ENCODE peak calls at places on chromosomes 12 and 14, in four cellular contexts. Z is CD8-positive, alpha-beta T cell; A is cardiac muscle cell; K is psoas muscle. L is an unnamed sample. For H3K36me3, the result is how much of the 10 kb centered on the place peaks cover.

GRCh38 chr14:25122188-25122587 is 72.2 kb upstream of the STXBP6 start:
- DNase-seq in A (no peak), Z (no peak), K (no peak), L (no peak)

GRCh38 chr14:86088156-86088555 is 558.2 kb downstream of the FLRT2 start:
- DNase-seq in Z (no peak), K (no peak), A (no peak), L (no peak)

GRCh38 chr12:90618606-90619005 is 336.4 kb downstream of the CCER1 start:
- DNase-seq in Z (no peak), A (no peak), K (no peak), L (no peak)

GRCh38 chr12:62917939-62918338 is 17.0 kb downstream of the PPM1H start:
- DNase-seq in K (no peak), Z (no peak), A (no peak), L (no peak)

GRCh38 chr14:72518809-72519377 is 375.0 kb downstream of the DPF3 start:
- DNase-seq in Z (peak), K (no peak), A (no peak), L (no peak)

GRCh38 chr12:131141483-131141882 is 187.8 kb downstream of the ADGRD1 start:
- DNase-seq in K (no peak), Z (no peak), A (no peak), L (no peak)

GRCh38 chr14:56949828-56950227 is 139.5 kb upstream of the OTX2 start:
- DNase-seq in A (no peak), Z (no peak), K (no peak), L (no peak)

GRCh38 chr12:102023343-102023930 is 38.4 kb downstream of the WASHC3 start:
- DNase-seq in A (no peak), K (no peak), Z (no peak), L (no peak)

GRCh38 chr14:102209224-102209966 is 69.7 kb downstream of the WDR20 start:
- DNase-seq in Z (no peak), K (peak), A (peak), L (no peak)

GRCh38 chr12:45732936-45733335 is 3.4 kb downstream of the ARID2 start:
- DNase-seq in K (no peak), A (no peak), Z (no peak), L (no peak)

GRCh38 chr14:45103806-45104205 is 19.9 kb downstream of the PRPF39 start:
- DNase-seq in A (no peak), K (no peak), Z (no peak), L (no peak)
- H3K36me3 ChIP-seq in A (half or more), K (half or more), Z (under half), L (half or more)

DNA sequence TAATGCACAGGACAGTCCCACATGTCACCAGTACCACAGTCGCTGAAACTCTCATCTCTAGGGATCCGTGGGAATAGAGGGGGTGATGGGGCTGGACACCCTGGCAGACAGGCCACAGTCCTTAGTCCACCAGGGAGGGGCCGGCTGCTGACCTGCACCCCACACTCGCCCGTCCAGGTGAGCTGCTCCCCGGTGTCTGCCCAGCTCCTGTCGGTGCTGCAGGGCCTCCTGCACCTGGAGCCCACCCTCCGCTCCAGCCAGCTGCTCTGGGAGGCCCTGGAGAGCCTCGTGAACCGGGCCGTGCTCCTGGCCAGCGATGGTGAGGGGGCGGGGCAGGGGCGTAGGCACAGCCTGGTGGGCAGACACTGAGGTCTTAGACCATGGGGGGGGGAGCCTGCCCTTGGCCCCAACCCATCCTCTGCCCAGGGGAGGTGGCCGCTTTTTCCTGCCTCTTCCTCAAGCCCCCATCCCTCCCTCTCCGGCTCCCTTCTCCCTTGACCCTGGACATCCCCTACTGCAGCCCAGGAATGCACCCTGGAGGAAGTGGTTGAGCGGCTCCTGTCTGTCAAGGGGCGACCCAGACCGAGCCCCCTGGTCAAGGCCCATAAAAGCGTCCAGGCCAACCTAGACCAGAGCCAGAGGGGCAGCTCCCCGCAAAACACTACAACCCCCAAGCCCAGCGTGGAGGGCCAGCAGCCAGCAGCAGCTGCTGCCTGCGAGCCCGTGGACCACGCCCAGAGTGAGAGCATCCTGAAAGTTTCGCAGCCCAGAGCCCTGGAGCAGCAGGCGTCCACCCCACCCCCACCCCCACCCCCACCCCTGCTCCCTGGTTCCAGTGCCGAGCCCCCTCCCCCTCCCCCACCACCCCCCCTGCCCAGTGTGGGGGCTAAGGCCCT is 17.0 kb upstream of the ADSS1 start:
- DNase-seq in A (no peak), Z (no peak), K (no peak), L (no peak)
- H3K36me3 ChIP-seq in A (under half), Z (under half), K (under half), L (half or more)

GRCh38 chr14:90274019-90274418 is 17.7 kb downstream of the PSMC1 start:
- DNase-seq in Z (no peak), A (no peak), K (no peak), L (no peak)

GRCh38 chr14:90275455-90275814 is 19.1 kb downstream of the PSMC1 start:
- DNase-seq in K (no peak), Z (no peak), A (no peak), L (no peak)

GRCh38 chr14:90273532-90273931 is 17.2 kb downstream of the PSMC1 start:
- DNase-seq in K (no peak), Z (no peak), A (no peak), L (no peak)

GRCh38 chr14:90275820-90276219 is 19.5 kb downstream of the PSMC1 start:
- DNase-seq in A (no peak), K (no peak), Z (no peak), L (no peak)

DNA sequence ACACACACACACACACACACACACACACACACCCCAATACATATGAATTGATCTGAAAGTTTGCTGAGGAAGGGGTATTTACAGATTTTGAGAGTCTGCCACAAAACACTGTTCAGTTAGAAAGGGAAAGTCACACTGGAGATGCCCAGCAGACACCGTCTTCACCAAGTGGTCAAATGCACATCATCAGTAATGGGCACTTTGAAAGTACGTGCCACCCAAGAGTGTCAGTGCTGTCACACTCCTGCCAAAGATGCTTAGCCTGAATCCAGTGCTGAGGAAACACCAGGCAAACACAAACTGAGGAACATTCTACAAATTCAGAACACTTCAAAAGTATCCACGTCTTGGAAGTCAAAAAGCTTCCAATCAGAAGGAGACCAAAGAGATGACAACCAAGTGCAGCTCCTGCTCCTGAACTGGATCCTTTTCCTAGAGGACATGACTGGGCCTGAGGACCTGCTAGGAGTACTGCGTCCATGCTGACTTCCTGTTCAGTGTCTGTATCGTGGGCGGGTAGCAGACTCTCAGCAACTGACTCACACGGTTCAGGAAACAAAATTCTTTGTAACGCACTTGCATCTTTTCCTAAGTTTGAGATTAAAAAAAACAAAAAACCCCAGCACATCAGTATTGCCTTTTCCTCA is 18.6 kb downstream of the PSMC1 start:
- DNase-seq in Z (no peak), A (no peak), K (no peak), L (no peak)
- H3K36me3 ChIP-seq in Z (under half), A (under half), K (half or more), L (half or more)

GRCh38 chr14:101033446-101034165 is 130.1 kb upstream of the RTL1 start:
- DNase-seq in Z (no peak), K (no peak), A (no peak), L (no peak)

GRCh38 chr14:101031721-101032120 is 128.2 kb upstream of the RTL1 start:
- DNase-seq in A (no peak), Z (no peak), K (no peak), L (no peak)

GRCh38 chr14:101031186-101031585 is 127.7 kb upstream of the RTL1 start:
- DNase-seq in K (no peak), Z (no peak), A (no peak), L (no peak)

GRCh38 chr14:101033006-101033405 is 129.5 kb upstream of the RTL1 start:
- DNase-seq in A (no peak), K (no peak), Z (no peak), L (no peak)

GRCh38 chr14:101032433-101032832 is 128.9 kb upstream of the RTL1 start:
- DNase-seq in Z (no peak), K (no peak), A (no peak), L (no peak)
- H3K36me3 ChIP-seq in Z (under half), K (under half), A (under half), L (under half)

DNA sequence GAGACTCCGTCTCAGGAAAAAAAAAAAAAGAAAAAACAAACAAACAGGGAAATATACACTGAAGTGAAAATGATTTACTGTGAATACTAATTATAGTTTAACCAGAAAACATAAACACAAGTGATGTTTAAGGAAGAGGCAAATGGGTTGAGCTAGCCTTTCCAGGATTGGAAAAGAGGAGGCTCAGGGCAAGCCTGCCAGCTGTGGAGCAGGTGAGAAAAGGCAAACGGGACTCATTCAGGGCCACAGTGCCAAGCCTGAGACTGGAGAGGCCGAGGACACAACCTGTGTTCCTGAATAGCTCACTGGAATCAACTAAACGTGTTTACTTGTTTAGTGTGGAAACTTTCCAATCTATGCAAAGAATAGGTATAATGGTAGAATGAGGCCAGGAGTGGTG is 35.7 kb upstream of the MAPKAPK5 start:
- DNase-seq in Z (no peak), A (no peak), K (no peak), L (no peak)
- H3K36me3 ChIP-seq in Z (under half), A (under half), K (half or more), L (half or more)

L was measured in lower lobe of right lung.